ENCODE peak calls at places on chromosome 15, in nine cellular contexts. S is PC-3, D is HepG2, Q is osteoblast, L is Panc1, M is thoracic aorta, E is IMR-90, J is aorta, I is psoas muscle. V is an unnamed sample.

GRCh38 chr15:31344266-31344665 is 17.6 kb downstream of the KLF13 start:
- DNase-seq in S (no peak), D (no peak), Q (no peak), L (no peak), M (no peak), E (no peak), J (no peak), I (no peak), V (no peak)

GRCh38 chr15:68995754-68996141 is 18.7 kb upstream of the NOX5 start:
- DNase-seq in S (no peak), D (no peak), Q (no peak), L (no peak), M (no peak), E (no peak), J (no peak), I (no peak), V (no peak)

GRCh38 chr15:90585863-90586262 is 56.1 kb downstream of the CRTC3 start:
- DNase-seq in S (no peak), D (no peak), Q (no peak), L (no peak), M (no peak), E (peak; percentile 72), J (no peak), I (no peak), V (no peak)

GRCh38 chr15:29826908-29827307 is 4.6 kb upstream of the TJP1 start:
- DNase-seq in S (no peak), D (no peak), Q (no peak), L (no peak), M (no peak), E (no peak), J (no peak), I (no peak), V (no peak)

GRCh38 chr15:91813924-91814323 is 39.6 kb upstream of the SLCO3A1 start:
- DNase-seq in S (no peak), D (no peak), Q (no peak), L (no peak), M (no peak), E (no peak), J (no peak), I (no peak), V (no peak)

GRCh38 chr15:50905055-50905454 is 3.4 kb upstream of the AP4E1 start:
- DNase-seq in S (no peak), D (no peak), Q (no peak), L (no peak), M (no peak), E (no peak), J (no peak), I (no peak), V (no peak)

GRCh38 chr15:84750583-84751092 is 2.2 kb downstream of the ZNF592 start:
- DNase-seq in S (no peak), D (no peak), Q (no peak), L (no peak), M (no peak), E (no peak), J (no peak), I (no peak), V (no peak)

GRCh38 chr15:68342351-68342750 is 64.8 kb downstream of the FEM1B start:
- DNase-seq in S (no peak), D (no peak), Q (no peak), L (no peak), M (no peak), E (no peak), J (peak; percentile 60), I (no peak), V (no peak)

GRCh38 chr15:89088605-89089315 is 504 bp downstream of the ABHD2 start:
- DNase-seq in S (no peak), D (no peak), Q (no peak), L (no peak), M (no peak), E (peak; percentile 34), J (peak; percentile 66), I (peak; percentile 73), V (peak; percentile 44)

GRCh38 chr15:20643024-20643770 is 101.6 kb upstream of the GOLGA6L6 start:
- DNase-seq in S (no peak), D (no peak), Q (no peak), L (no peak), M (no peak), E (no peak), J (no peak), I (no peak), V (no peak)

GRCh38 chr15:86489992-86490391 is 410.3 kb downstream of the AGBL1 start:
- DNase-seq in S (no peak), D (no peak), Q (no peak), L (no peak), M (no peak), E (no peak), J (no peak), I (no peak), V (no peak)

GRCh38 chr15:40354408-40355171 is 3.4 kb upstream of the DISP2 start:
- DNase-seq in S (peak; percentile 39), D (no peak), Q (peak; percentile 98), L (no peak), M (no peak), E (peak; percentile 39), J (no peak), I (no peak), V (no peak)

GRCh38 chr15:40483919-40484318 is 13.1 kb downstream of the CHST14 start:
- DNase-seq in S (no peak), D (no peak), Q (no peak), L (no peak), M (no peak), E (no peak), J (no peak), I (no peak), V (no peak)

GRCh38 chr15:87866961-87867360 is 389.6 kb downstream of the NTRK3 start:
- DNase-seq in S (no peak), D (no peak), Q (no peak), L (no peak), M (no peak), E (no peak), J (no peak), I (no peak), V (no peak)

GRCh38 chr15:64105113-64105704 is 9.4 kb downstream of the SNX1 start:
- DNase-seq in S (no peak), D (no peak), Q (no peak), L (no peak), M (no peak), E (peak; percentile 57), J (no peak), I (no peak), V (no peak)

GRCh38 chr15:78233496-78233895 is 869 bp downstream of the ACSBG1 start:
- DNase-seq in S (no peak), D (no peak), Q (no peak), L (no peak), M (no peak), E (no peak), J (no peak), I (no peak), V (no peak)

GRCh38 chr15:53230473-53230872 is 440.3 kb upstream of the ONECUT1 start:
- DNase-seq in S (no peak), D (no peak), Q (no peak), L (no peak), M (no peak), E (no peak), J (no peak), I (no peak), V (no peak)

GRCh38 chr15:87293016-87293415 is 963.5 kb downstream of the NTRK3 start:
- DNase-seq in S (peak; percentile 15), D (no peak), Q (peak; percentile 14), L (no peak), M (no peak), E (no peak), J (no peak), I (no peak), V (no peak)

GRCh38 chr15:85828026-85828597 is 33.4 kb upstream of the KLHL25 start:
- DNase-seq in S (no peak), D (no peak), Q (no peak), L (no peak), M (no peak), E (no peak), J (no peak), I (no peak), V (no peak)

GRCh38 chr15:55283295-55284147 is 6.1 kb downstream of the RAB27A start:
- DNase-seq in S (no peak), D (no peak), Q (no peak), L (no peak), M (no peak), E (no peak), J (no peak), I (no peak), V (no peak)

GRCh38 chr15:99508807-99509311 is 56.9 kb upstream of the MEF2A start:
- DNase-seq in S (peak; percentile 14), D (no peak), Q (no peak), L (no peak), M (no peak), E (no peak), J (no peak), I (no peak), V (no peak)
- H3K27ac ChIP-seq in S (peak overlapping the region; percentile 20), D (no peak overlapping the region), Q (no peak overlapping the region), L (no peak overlapping the region), M (peak overlapping the region; percentile 89), E (no peak overlapping the region), J (no peak overlapping the region), I (peak overlapping the region; percentile 94), V (no peak overlapping the region)

DNA sequence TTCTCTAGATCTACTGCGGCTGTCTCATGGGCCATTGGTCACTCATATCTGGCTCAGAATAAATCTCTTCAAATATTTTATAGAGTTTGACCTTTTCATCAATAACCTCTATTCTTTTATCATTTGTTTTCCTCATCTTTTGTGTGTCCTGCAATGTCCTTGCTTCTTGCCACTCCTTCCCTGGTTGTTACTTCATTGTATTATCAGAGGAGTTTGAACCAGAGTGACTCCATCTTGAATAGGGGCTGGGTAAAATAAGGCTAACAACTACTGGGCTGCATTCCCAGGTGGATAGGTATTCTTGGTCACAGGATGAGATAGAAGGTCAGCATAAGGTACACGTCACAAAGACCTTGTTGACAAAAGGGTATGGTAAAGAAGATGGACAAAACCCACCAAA is 9.9 kb upstream of the LPCAT4 start:
- DNase-seq in S (no peak), D (no peak), Q (no peak), L (no peak), M (no peak), E (no peak), J (no peak), I (no peak), V (no peak)
- H3K4me3 ChIP-seq in S (no peak overlapping the region), D (no peak overlapping the region), Q (no peak overlapping the region), L (no peak overlapping the region), M (no peak overlapping the region), E (no peak overlapping the region), J (no peak overlapping the region), I (no peak overlapping the region), V (no peak overlapping the region)

GRCh38 chr15:72220678-72221077 is 10.3 kb downstream of the PKM start:
- DNase-seq in S (no peak), D (no peak), Q (no peak), L (no peak), M (no peak), E (no peak), J (no peak), I (no peak), V (no peak)
- H3K36me3 ChIP-seq in S (peaks cover 84% of the 10 kb centered on the region), D (peaks cover 88% of the 10 kb centered on the region), Q (peaks cover 87% of the 10 kb centered on the region), L (peaks cover 54% of the 10 kb centered on the region), M (peaks cover 37% of the 10 kb centered on the region), E (peaks cover 63% of the 10 kb centered on the region), J (peaks cover 2% of the 10 kb centered on the region), I (peaks cover 42% of the 10 kb centered on the region), V (peaks cover 9% of the 10 kb centered on the region)

DNA sequence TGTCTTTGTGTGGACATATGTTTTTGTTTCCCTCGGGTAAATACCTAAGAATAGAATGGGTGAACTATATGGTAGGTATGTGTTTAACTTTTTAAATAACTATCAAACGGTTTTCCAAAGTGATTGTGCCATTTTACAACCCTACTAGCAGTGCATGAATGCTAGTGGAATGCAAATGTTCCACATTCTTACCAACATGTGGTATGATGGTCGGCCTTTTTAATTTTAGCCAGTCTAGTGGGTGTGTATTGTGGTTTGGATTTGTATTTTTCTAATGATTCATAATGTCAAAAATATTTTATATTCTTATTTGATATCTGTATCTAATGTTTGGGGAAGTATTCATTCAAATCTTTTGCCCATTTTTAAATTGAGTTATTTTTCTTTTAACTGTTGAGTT is 68.2 kb upstream of the SMAD3 start:
- DNase-seq in S (peak; percentile 88), D (no peak), Q (peak; percentile 87), L (no peak), M (no peak), E (peak; percentile 80), J (no peak), I (no peak), V (no peak)
- H3K27ac ChIP-seq in S (no peak overlapping the region), D (no peak overlapping the region), Q (peak overlapping the region; percentile 63), L (no peak overlapping the region), M (no peak overlapping the region), E (no peak overlapping the region), J (no peak overlapping the region), I (no peak overlapping the region), V (no peak overlapping the region)

V was measured in small intestine.